ENCODE peak calls at places on chromosome 1, in five cellular contexts. J is bronchial epithelial cell, X is fibroblast of lung, H is uterus, Y is GM12878. B is an unnamed sample.

GRCh38 chr1:203028784-203029553 is 2.7 kb downstream of the PPFIA4 start:
- DNase-seq in X (no peak), J (no peak), H (no peak), Y (no peak), B (no peak)

GRCh38 chr1:220528049-220528678 is at the start of gene MARK1:
- DNase-seq in J (peak; percentile 30), Y (no peak), H (peak; percentile 55), X (peak; percentile 49), B (peak; percentile 13)

GRCh38 chr1:209405183-209405823 is 178.2 kb upstream of the CAMK1G start:
- DNase-seq in Y (no peak), H (no peak), X (peak; percentile 89), J (peak; percentile 69), B (peak; percentile 7)

GRCh38 chr1:6208723-6209660 is 3.1 kb downstream of the RNF207 start:
- DNase-seq in Y (no peak), H (no peak), J (no peak), X (peak; percentile 50), B (peak; percentile 36)

GRCh38 chr1:181812211-181812610 is 249.3 kb downstream of the ZNF648 start:
- DNase-seq in H (no peak), J (no peak), Y (no peak), X (peak; percentile 6), B (no peak)

GRCh38 chr1:89254658-89255287 is 17.9 kb downstream of the GBP5 start:
- DNase-seq in J (peak; percentile 39), Y (no peak), X (no peak), H (no peak), B (no peak)

GRCh38 chr1:219128957-219129356 is 44.7 kb upstream of the LYPLAL1 start:
- DNase-seq in X (peak; percentile 54), J (peak; percentile 50), H (no peak), Y (no peak), B (no peak)

GRCh38 chr1:234114648-234115307 is 210.3 kb downstream of the SLC35F3 start:
- DNase-seq in Y (peak; percentile 4), H (no peak), J (peak; percentile 69), X (peak; percentile 50), B (peak; percentile 38)

GRCh38 chr1:197557302-197557701 is 218.0 kb downstream of the DENND1B start:
- DNase-seq in Y (no peak), X (peak; percentile 68), J (peak; percentile 87), H (no peak), B (no peak)

GRCh38 chr1:201562659-201563405 is 23.9 kb downstream of the NAV1 start:
- DNase-seq in J (peak; percentile 25), Y (no peak), X (peak; percentile 98), H (peak; percentile 49), B (no peak)

GRCh38 chr1:14787604-14788003 is 189.1 kb downstream of the KAZN start:
- DNase-seq in J (peak; percentile 64), X (no peak), H (no peak), Y (no peak), B (no peak)
- TF ChIP-seq CTCF in J (no peak), X (no peak), H (no peak), Y (no peak), B (no peak)

GRCh38 chr1:26822737-26823395 is 3.6 kb upstream of the ZDHHC18 start:
- DNase-seq in J (no peak), Y (no peak), H (no peak), X (no peak), B (no peak)

GRCh38 chr1:26814893-26815292 is 11.6 kb upstream of the ZDHHC18 start:
- DNase-seq in J (no peak), X (no peak), H (no peak), Y (no peak), B (no peak)

GRCh38 chr1:26824735-26825134 is 1.8 kb upstream of the ZDHHC18 start:
- DNase-seq in J (peak; percentile 52), Y (no peak), H (no peak), X (no peak), B (no peak)

GRCh38 chr1:26826261-26827201 is at the start of gene ZDHHC18:
- DNase-seq in J (no peak), Y (no peak), X (peak; percentile 39), H (peak; percentile 72), B (peak; percentile 69)

GRCh38 chr1:26820784-26821269 is 5.7 kb upstream of the ZDHHC18 start:
- DNase-seq in Y (peak; percentile 77), H (no peak), X (no peak), J (no peak), B (peak; percentile 49)
- TF ChIP-seq CTCF in Y (peak; percentile 65), H (no peak), X (no peak), J (no peak), B (peak; percentile 22)

GRCh38 chr1:15761729-15762128 is 3.1 kb downstream of the FBLIM1 start:
- DNase-seq in J (no peak), H (no peak), Y (no peak), X (no peak), B (no peak)

GRCh38 chr1:15760520-15761211 is 2.1 kb downstream of the FBLIM1 start:
- DNase-seq in X (peak; percentile 83), H (peak; percentile 39), J (peak; percentile 67), Y (no peak), B (no peak)

GRCh38 chr1:15764890-15765289 is 6.3 kb downstream of the FBLIM1 start:
- DNase-seq in J (no peak), H (no peak), X (no peak), Y (no peak), B (no peak)

GRCh38 chr1:15764269-15764764 is 5.7 kb downstream of the FBLIM1 start:
- DNase-seq in J (peak; percentile 55), X (no peak), Y (no peak), H (no peak), B (no peak)

GRCh38 chr1:15762546-15762945 is 4.0 kb downstream of the FBLIM1 start:
- DNase-seq in J (no peak), H (no peak), X (no peak), Y (no peak), B (no peak)
- TF ChIP-seq CTCF in J (no peak), H (no peak), X (no peak), Y (no peak), B (no peak)

GRCh38 chr1:14115976-14116375 is 416.0 kb downstream of the PRDM2 start:
- DNase-seq in J (no peak), Y (no peak), X (no peak), H (no peak), B (no peak)

GRCh38 chr1:14112613-14113012 is 412.6 kb downstream of the PRDM2 start:
- DNase-seq in Y (no peak), J (no peak), X (no peak), H (no peak), B (no peak)

GRCh38 chr1:14113271-14113670 is 413.3 kb downstream of the PRDM2 start:
- DNase-seq in X (peak; percentile 41), J (no peak), Y (no peak), H (no peak), B (no peak)

GRCh38 chr1:14111121-14111520 is 411.1 kb downstream of the PRDM2 start:
- DNase-seq in Y (no peak), X (no peak), J (no peak), H (no peak), B (no peak)

DNA sequence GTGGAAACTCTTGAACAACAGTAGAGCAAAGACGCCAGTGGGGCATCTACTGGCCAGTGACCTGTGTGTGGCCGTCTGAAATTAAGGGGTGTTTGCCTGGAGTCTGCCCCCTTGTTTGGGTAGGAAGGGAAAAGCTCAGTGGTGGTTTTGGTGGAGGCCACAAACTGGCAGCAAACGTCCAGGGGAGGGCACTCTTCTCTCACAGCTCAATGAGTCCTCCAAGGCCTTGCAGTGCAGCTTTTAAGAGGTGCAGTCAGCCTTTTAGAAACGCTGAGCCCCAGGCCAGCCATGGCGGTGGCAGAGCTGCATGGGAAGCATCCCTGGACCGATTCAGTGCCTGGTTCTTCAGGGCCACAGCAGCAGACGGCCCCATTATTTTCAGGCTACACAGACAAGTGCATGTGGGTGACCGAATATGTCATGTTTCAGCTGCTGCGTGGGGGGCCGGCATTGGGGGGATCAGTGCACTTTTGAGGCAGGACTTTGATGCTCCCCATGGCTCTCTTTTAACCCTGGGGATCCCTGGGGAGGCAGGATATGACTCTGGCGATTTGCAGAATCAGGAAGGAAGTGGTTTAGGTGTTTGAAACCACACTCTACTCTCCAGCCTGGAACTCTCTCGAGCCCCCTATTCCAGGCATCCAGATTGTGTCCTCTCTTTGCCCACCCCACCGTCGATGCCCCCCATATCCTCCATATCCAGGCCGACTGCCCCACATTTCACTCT is 414.0 kb downstream of the PRDM2 start:
- DNase-seq in H (peak; percentile 32), X (peak; percentile 56), Y (no peak), J (peak; percentile 62), B (peak; percentile 21)
- TF ChIP-seq CTCF in H (no peak), X (peak; percentile 74), Y (peak; percentile 58), J (peak; percentile 95), B (no peak)